ENCODE peak calls at places on chromosomes 13 and 19, in five cellular contexts. U, C, L, Q and D are unnamed samples.

GRCh38 chr13:79901336-79901735 is 420.4 kb downstream of the NDFIP2 start:
- DNase-seq in U (peak), C (no peak), L (no peak), Q (peak), D (no peak)

GRCh38 chr13:32209670-32210069 is 105.5 kb downstream of the ZAR1L start:
- DNase-seq in U (no peak), Q (peak), C (no peak), L (no peak), D (no peak)

GRCh38 chr13:73657821-73658540 is 476.2 kb downstream of the KLF12 start:
- DNase-seq in C (peak), L (no peak), U (peak), Q (peak), D (no peak)

GRCh38 chr13:52414963-52415362 is 9.0 kb upstream of the THSD1 start:
- DNase-seq in U (peak), Q (peak), L (no peak), C (no peak), D (no peak)

GRCh38 chr19:2483084-2483483 is 7.2 kb downstream of the GADD45B start:
- DNase-seq in L (no peak), C (no peak), U (no peak), Q (peak), D (no peak)

GRCh38 chr19:45283443-45284033 is 32.5 kb downstream of the MARK4 start:
- DNase-seq in C (no peak), Q (peak), L (no peak), U (no peak), D (peak)

GRCh38 chr13:23898101-23898500 is 799 bp upstream of the C1QTNF9B start:
- DNase-seq in U (peak), L (no peak), Q (peak), C (no peak), D (no peak)

GRCh38 chr19:41264581-41265375 is 606 bp downstream of the HNRNPUL1 start:
- DNase-seq in L (no peak), Q (peak), U (peak), C (peak), D (peak)

GRCh38 chr13:98570929-98571372 is 6.0 kb downstream of the STK24 start:
- DNase-seq in C (no peak), Q (no peak), L (peak), U (no peak), D (peak)